ENCODE peak calls at places on chromosomes 5 and 9, in eight cellular contexts. One of them, this sample, is unnamed.

GRCh38 chr9:136219276-136219675 is 14.3 kb upstream of the LHX3 start:
- DNase-seq in AG10803: peak
- DNase-seq in effector memory CD4-positive, alpha-beta T cell: no peak
- DNase-seq in right atrium auricular region: no peak
- DNase-seq in breast epithelium: no peak
- DNase-seq in left ventricle myocardium inferior: no peak
- DNase-seq in prostate gland: no peak
- DNase-seq in MM.1S: no peak
- DNase-seq in this sample: no peak

GRCh38 chr5:91101777-91102379 is 281.2 kb downstream of the ARRDC3 start:
- DNase-seq in effector memory CD4-positive, alpha-beta T cell: no peak
- DNase-seq in right atrium auricular region: peak
- DNase-seq in AG10803: peak
- DNase-seq in prostate gland: peak
- DNase-seq in breast epithelium: peak
- DNase-seq in left ventricle myocardium inferior: peak
- DNase-seq in MM.1S: peak
- DNase-seq in this sample: peak

GRCh38 chr5:1858436-1858835 is 24.3 kb downstream of the IRX4 start:
- DNase-seq in breast epithelium: no peak
- DNase-seq in AG10803: no peak
- DNase-seq in left ventricle myocardium inferior: no peak
- DNase-seq in right atrium auricular region: no peak
- DNase-seq in MM.1S: no peak
- DNase-seq in effector memory CD4-positive, alpha-beta T cell: no peak
- DNase-seq in prostate gland: no peak
- DNase-seq in this sample: no peak

GRCh38 chr5:64635056-64635686 is 55.1 kb upstream of the SHISAL2B start:
- DNase-seq in MM.1S: peak
- DNase-seq in left ventricle myocardium inferior: no peak
- DNase-seq in effector memory CD4-positive, alpha-beta T cell: no peak
- DNase-seq in AG10803: peak
- DNase-seq in prostate gland: no peak
- DNase-seq in right atrium auricular region: no peak
- DNase-seq in breast epithelium: no peak
- DNase-seq in this sample: peak

GRCh38 chr9:121599186-121599871 is 52.1 kb upstream of the DAB2IP start:
- DNase-seq in prostate gland: peak
- DNase-seq in MM.1S: no peak
- DNase-seq in effector memory CD4-positive, alpha-beta T cell: no peak
- DNase-seq in breast epithelium: peak
- DNase-seq in left ventricle myocardium inferior: peak
- DNase-seq in right atrium auricular region: no peak
- DNase-seq in AG10803: no peak
- DNase-seq in this sample: no peak

GRCh38 chr9:78115073-78115472 is 83.5 kb upstream of the GNAQ start:
- DNase-seq in effector memory CD4-positive, alpha-beta T cell: no peak
- DNase-seq in right atrium auricular region: no peak
- DNase-seq in breast epithelium: no peak
- DNase-seq in prostate gland: no peak
- DNase-seq in MM.1S: peak
- DNase-seq in left ventricle myocardium inferior: no peak
- DNase-seq in AG10803: no peak
- DNase-seq in this sample: peak

GRCh38 chr5:92332039-92332438 is 948.9 kb upstream of the ARRDC3 start:
- DNase-seq in breast epithelium: no peak
- DNase-seq in right atrium auricular region: no peak
- DNase-seq in MM.1S: no peak
- DNase-seq in effector memory CD4-positive, alpha-beta T cell: no peak
- DNase-seq in AG10803: peak
- DNase-seq in prostate gland: no peak
- DNase-seq in left ventricle myocardium inferior: no peak
- DNase-seq in this sample: no peak

GRCh38 chr5:135332519-135333150 is 66.4 kb downstream of the MACROH2A1 start:
- DNase-seq in AG10803: peak
- DNase-seq in left ventricle myocardium inferior: no peak
- DNase-seq in breast epithelium: no peak
- DNase-seq in effector memory CD4-positive, alpha-beta T cell: no peak
- DNase-seq in MM.1S: peak
- DNase-seq in right atrium auricular region: no peak
- DNase-seq in prostate gland: no peak
- DNase-seq in this sample: peak

GRCh38 chr9:14179449-14179848 is 134.5 kb downstream of the NFIB start:
- DNase-seq in AG10803: no peak
- DNase-seq in MM.1S: no peak
- DNase-seq in left ventricle myocardium inferior: no peak
- DNase-seq in breast epithelium: peak
- DNase-seq in effector memory CD4-positive, alpha-beta T cell: no peak
- DNase-seq in prostate gland: peak
- DNase-seq in right atrium auricular region: no peak
- DNase-seq in this sample: no peak

GRCh38 chr9:125908138-125908537 is 161.0 kb downstream of the PBX3 start:
- DNase-seq in AG10803: no peak
- DNase-seq in effector memory CD4-positive, alpha-beta T cell: no peak
- DNase-seq in right atrium auricular region: no peak
- DNase-seq in MM.1S: no peak
- DNase-seq in left ventricle myocardium inferior: no peak
- DNase-seq in prostate gland: no peak
- DNase-seq in breast epithelium: no peak
- DNase-seq in this sample: no peak

GRCh38 chr9:33320568-33321261 is 30.4 kb downstream of the NFX1 start:
- DNase-seq in right atrium auricular region: no peak
- DNase-seq in MM.1S: no peak
- DNase-seq in effector memory CD4-positive, alpha-beta T cell: no peak
- DNase-seq in breast epithelium: no peak
- DNase-seq in left ventricle myocardium inferior: no peak
- DNase-seq in prostate gland: no peak
- DNase-seq in AG10803: peak
- DNase-seq in this sample: no peak

GRCh38 chr9:88087906-88088305 is 50.4 kb downstream of the SPATA31C2 start:
- DNase-seq in MM.1S: no peak
- DNase-seq in prostate gland: no peak
- DNase-seq in AG10803: no peak
- DNase-seq in breast epithelium: no peak
- DNase-seq in effector memory CD4-positive, alpha-beta T cell: no peak
- DNase-seq in right atrium auricular region: no peak
- DNase-seq in left ventricle myocardium inferior: no peak
- DNase-seq in this sample: no peak

GRCh38 chr5:36073595-36074216 is 7.0 kb upstream of the UGT3A2 start:
- DNase-seq in right atrium auricular region: no peak
- DNase-seq in left ventricle myocardium inferior: no peak
- DNase-seq in effector memory CD4-positive, alpha-beta T cell: no peak
- DNase-seq in MM.1S: peak
- DNase-seq in breast epithelium: no peak
- DNase-seq in AG10803: no peak
- DNase-seq in prostate gland: no peak
- DNase-seq in this sample: peak

GRCh38 chr9:128553695-128554094 is 1.3 kb downstream of the SPTAN1 start:
- DNase-seq in breast epithelium: no peak
- DNase-seq in prostate gland: no peak
- DNase-seq in left ventricle myocardium inferior: no peak
- DNase-seq in right atrium auricular region: no peak
- DNase-seq in effector memory CD4-positive, alpha-beta T cell: no peak
- DNase-seq in AG10803: peak
- DNase-seq in MM.1S: no peak
- DNase-seq in this sample: peak

GRCh38 chr5:96093890-96094381 is 132.3 kb upstream of the ELL2 start:
- DNase-seq in left ventricle myocardium inferior: no peak
- DNase-seq in effector memory CD4-positive, alpha-beta T cell: no peak
- DNase-seq in prostate gland: no peak
- DNase-seq in right atrium auricular region: no peak
- DNase-seq in AG10803: peak
- DNase-seq in breast epithelium: no peak
- DNase-seq in MM.1S: no peak
- DNase-seq in this sample: no peak

GRCh38 chr9:137836831-137837241 is 40.7 kb upstream of the CACNA1B start:
- DNase-seq in breast epithelium: no peak
- DNase-seq in MM.1S: no peak
- DNase-seq in effector memory CD4-positive, alpha-beta T cell: no peak
- DNase-seq in left ventricle myocardium inferior: no peak
- DNase-seq in prostate gland: no peak
- DNase-seq in right atrium auricular region: no peak
- DNase-seq in AG10803: no peak
- DNase-seq in this sample: no peak

GRCh38 chr5:14184082-14184481 is 40.9 kb downstream of the TRIO start:
- DNase-seq in prostate gland: no peak
- DNase-seq in effector memory CD4-positive, alpha-beta T cell: no peak
- DNase-seq in breast epithelium: no peak
- DNase-seq in AG10803: no peak
- DNase-seq in right atrium auricular region: no peak
- DNase-seq in left ventricle myocardium inferior: no peak
- DNase-seq in MM.1S: no peak
- DNase-seq in this sample: no peak
- H3K4me3 ChIP-seq in prostate gland: no peak
- H3K4me3 ChIP-seq in effector memory CD4-positive, alpha-beta T cell: no peak
- H3K4me3 ChIP-seq in breast epithelium: no peak
- H3K4me3 ChIP-seq in AG10803: peak
- H3K4me3 ChIP-seq in right atrium auricular region: no peak
- H3K4me3 ChIP-seq in left ventricle myocardium inferior: peak
- H3K4me3 ChIP-seq in MM.1S: no peak
- H3K4me3 ChIP-seq in this sample: no peak

DNA sequence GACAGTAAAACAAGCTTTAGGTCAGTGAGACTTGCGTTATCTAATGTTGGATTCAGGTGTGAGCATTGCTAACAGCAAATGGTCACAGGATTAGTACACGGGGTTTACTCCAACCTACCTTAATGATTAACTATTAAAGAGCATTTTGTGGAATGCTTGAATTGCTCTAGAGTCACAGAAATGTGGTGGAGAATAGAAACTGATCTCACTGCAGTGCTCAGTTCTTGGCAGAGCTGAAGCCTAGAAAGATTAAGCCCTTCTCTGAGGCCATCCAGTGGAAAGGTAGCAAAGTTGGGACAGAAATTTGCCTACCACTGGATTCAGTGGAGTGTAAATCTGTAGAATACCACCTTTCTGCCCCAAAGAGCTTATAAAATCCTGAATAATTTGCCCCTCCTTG is 60.9 kb downstream of the ICE1 start:
- DNase-seq in prostate gland: no peak
- DNase-seq in left ventricle myocardium inferior: no peak
- DNase-seq in right atrium auricular region: no peak
- DNase-seq in MM.1S: no peak
- DNase-seq in effector memory CD4-positive, alpha-beta T cell: no peak
- DNase-seq in breast epithelium: no peak
- DNase-seq in AG10803: no peak
- DNase-seq in this sample: no peak
- H3K4me3 ChIP-seq in prostate gland: no peak
- H3K4me3 ChIP-seq in left ventricle myocardium inferior: no peak
- H3K4me3 ChIP-seq in right atrium auricular region: no peak
- H3K4me3 ChIP-seq in MM.1S: no peak
- H3K4me3 ChIP-seq in effector memory CD4-positive, alpha-beta T cell: no peak
- H3K4me3 ChIP-seq in breast epithelium: no peak
- H3K4me3 ChIP-seq in AG10803: no peak
- H3K4me3 ChIP-seq in this sample: no peak

DNA sequence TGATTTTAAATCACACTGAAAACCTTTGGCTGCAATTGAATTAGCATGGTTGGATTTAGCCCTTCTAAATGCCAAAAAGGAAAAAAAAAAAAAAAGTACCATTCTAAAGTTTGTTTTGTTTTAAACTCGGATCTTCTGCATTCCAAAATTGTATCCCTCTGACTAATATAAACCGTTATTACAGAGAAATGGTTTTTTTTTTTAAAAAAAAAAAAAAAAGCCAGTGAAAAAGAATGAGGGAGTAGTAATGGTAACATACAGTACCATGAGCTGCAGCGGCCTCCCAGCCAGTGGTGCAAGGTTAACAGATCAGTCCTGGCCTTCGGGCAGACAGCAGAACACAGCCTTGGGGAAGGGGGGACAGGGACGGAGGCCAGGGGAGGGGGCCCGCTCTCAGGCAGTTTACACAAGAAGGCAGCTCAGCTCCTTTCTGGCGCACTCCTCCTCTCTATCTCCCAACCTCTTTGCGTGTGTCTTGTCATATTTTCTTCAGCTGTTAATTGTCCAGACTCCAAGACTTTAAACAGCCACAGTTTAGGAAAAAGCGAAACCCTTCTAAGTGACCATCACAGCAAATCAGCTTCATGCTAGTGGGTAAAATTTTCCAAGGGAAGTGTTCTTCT is 165.9 kb downstream of the BNC2 start:
- DNase-seq in left ventricle myocardium inferior: peak
- DNase-seq in effector memory CD4-positive, alpha-beta T cell: no peak
- DNase-seq in prostate gland: peak
- DNase-seq in right atrium auricular region: peak
- DNase-seq in AG10803: peak
- DNase-seq in breast epithelium: no peak
- DNase-seq in MM.1S: no peak
- DNase-seq in this sample: no peak
- H3K4me3 ChIP-seq in left ventricle myocardium inferior: peak
- H3K4me3 ChIP-seq in effector memory CD4-positive, alpha-beta T cell: no peak
- H3K4me3 ChIP-seq in prostate gland: no peak
- H3K4me3 ChIP-seq in right atrium auricular region: no peak
- H3K4me3 ChIP-seq in AG10803: peak
- H3K4me3 ChIP-seq in breast epithelium: peak
- H3K4me3 ChIP-seq in MM.1S: no peak
- H3K4me3 ChIP-seq in this sample: no peak

GRCh38 chr9:69173891-69174644 is at the start of gene TJP2:
- DNase-seq in left ventricle myocardium inferior: peak
- DNase-seq in right atrium auricular region: peak
- DNase-seq in MM.1S: peak
- DNase-seq in prostate gland: peak
- DNase-seq in AG10803: peak
- DNase-seq in breast epithelium: peak
- DNase-seq in effector memory CD4-positive, alpha-beta T cell: no peak
- DNase-seq in this sample: no peak

GRCh38 chr9:69171049-69171448 is 3.0 kb upstream of the TJP2 start:
- DNase-seq in breast epithelium: peak
- DNase-seq in effector memory CD4-positive, alpha-beta T cell: no peak
- DNase-seq in MM.1S: no peak
- DNase-seq in left ventricle myocardium inferior: no peak
- DNase-seq in right atrium auricular region: peak
- DNase-seq in prostate gland: peak
- DNase-seq in AG10803: no peak
- DNase-seq in this sample: no peak

GRCh38 chr9:69173497-69173890 is 583 bp upstream of the TJP2 start:
- DNase-seq in prostate gland: no peak
- DNase-seq in left ventricle myocardium inferior: no peak
- DNase-seq in right atrium auricular region: no peak
- DNase-seq in MM.1S: no peak
- DNase-seq in effector memory CD4-positive, alpha-beta T cell: no peak
- DNase-seq in AG10803: no peak
- DNase-seq in breast epithelium: no peak
- DNase-seq in this sample: no peak

GRCh38 chr9:69171517-69171916 is 2.6 kb upstream of the TJP2 start:
- DNase-seq in prostate gland: no peak
- DNase-seq in left ventricle myocardium inferior: no peak
- DNase-seq in MM.1S: no peak
- DNase-seq in AG10803: no peak
- DNase-seq in breast epithelium: no peak
- DNase-seq in right atrium auricular region: no peak
- DNase-seq in effector memory CD4-positive, alpha-beta T cell: no peak
- DNase-seq in this sample: no peak

DNA sequence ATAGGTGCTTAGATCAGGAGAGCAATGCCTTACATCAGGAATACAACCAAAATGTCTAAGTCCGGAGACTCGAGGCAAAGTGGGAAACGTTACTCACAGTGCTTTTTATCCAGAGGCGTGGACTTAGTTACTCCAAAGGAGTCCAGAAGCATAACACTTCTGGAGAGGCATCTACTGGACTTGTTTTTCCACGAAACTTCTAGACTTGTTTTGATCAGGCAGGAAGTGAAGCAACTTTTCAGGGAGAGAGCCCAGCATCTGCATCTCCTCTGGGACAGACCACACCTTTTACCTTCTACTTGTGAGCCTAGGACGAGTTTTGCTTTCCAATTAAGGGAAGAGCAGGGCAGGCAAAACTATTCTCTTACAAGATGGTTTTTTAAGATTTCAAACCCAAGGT is 1.2 kb upstream of the TJP2 start:
- DNase-seq in left ventricle myocardium inferior: no peak
- DNase-seq in right atrium auricular region: no peak
- DNase-seq in breast epithelium: no peak
- DNase-seq in MM.1S: no peak
- DNase-seq in prostate gland: no peak
- DNase-seq in AG10803: no peak
- DNase-seq in effector memory CD4-positive, alpha-beta T cell: no peak
- DNase-seq in this sample: no peak
- H3K4me3 ChIP-seq in left ventricle myocardium inferior: peak
- H3K4me3 ChIP-seq in right atrium auricular region: no peak
- H3K4me3 ChIP-seq in breast epithelium: no peak
- H3K4me3 ChIP-seq in MM.1S: no peak
- H3K4me3 ChIP-seq in prostate gland: no peak
- H3K4me3 ChIP-seq in AG10803: no peak
- H3K4me3 ChIP-seq in effector memory CD4-positive, alpha-beta T cell: no peak
- H3K4me3 ChIP-seq in this sample: no peak